ENCODE peak calls at places on chromosomes 4 and X, in four cellular contexts. One of them, this sample, is unnamed.

GRCh38 chrX:136933617-136934145 is 53.2 kb upstream of the RBMX start:
- DNase-seq in right lobe of liver: no peak
- DNase-seq in pancreas: no peak
- DNase-seq in A549: no peak
- DNase-seq in this sample: no peak

GRCh38 chrX:16310326-16310725 is 143.0 kb downstream of the MAGEB17 start:
- DNase-seq in right lobe of liver: no peak
- DNase-seq in pancreas: no peak
- DNase-seq in A549: no peak
- DNase-seq in this sample: no peak

GRCh38 chr4:115030281-115030680 is 83.1 kb downstream of the NDST4 start:
- DNase-seq in right lobe of liver: no peak
- DNase-seq in pancreas: no peak
- DNase-seq in A549: no peak
- DNase-seq in this sample: no peak

GRCh38 chr4:15110120-15110571 is 107.9 kb downstream of the CPEB2 start:
- DNase-seq in right lobe of liver: no peak
- DNase-seq in pancreas: no peak
- DNase-seq in A549: no peak
- DNase-seq in this sample: no peak

GRCh38 chr4:124111922-124112321 is 600.6 kb downstream of the ANKRD50 start:
- DNase-seq in right lobe of liver: no peak
- DNase-seq in pancreas: no peak
- DNase-seq in A549: peak
- DNase-seq in this sample: no peak

GRCh38 chrX:54794004-54794403 is 4.1 kb downstream of the ITIH6 start:
- DNase-seq in right lobe of liver: no peak
- DNase-seq in pancreas: no peak
- DNase-seq in A549: no peak
- DNase-seq in this sample: no peak

GRCh38 chrX:37755073-37755472 is 24.8 kb upstream of the CYBB start:
- DNase-seq in right lobe of liver: no peak
- DNase-seq in pancreas: no peak
- DNase-seq in A549: no peak
- DNase-seq in this sample: no peak

GRCh38 chr4:85459736-85460135 is 15.2 kb upstream of the ARHGAP24 start:
- DNase-seq in right lobe of liver: no peak
- DNase-seq in pancreas: no peak
- DNase-seq in A549: no peak
- DNase-seq in this sample: no peak

GRCh38 chr4:4521069-4521468 is 20.8 kb downstream of the STX18 start:
- DNase-seq in right lobe of liver: no peak
- DNase-seq in pancreas: no peak
- DNase-seq in A549: no peak
- DNase-seq in this sample: no peak

GRCh38 chrX:103742339-103742738 is 31.6 kb downstream of the TMEM31 start:
- DNase-seq in right lobe of liver: no peak
- DNase-seq in pancreas: no peak
- DNase-seq in A549: no peak
- DNase-seq in this sample: no peak

GRCh38 chr4:89800527-89801103 is 36.3 kb downstream of the SNCA start:
- DNase-seq in right lobe of liver: no peak
- DNase-seq in pancreas: no peak
- DNase-seq in A549: no peak
- DNase-seq in this sample: no peak

GRCh38 chr4:14333616-14334015 is 668.7 kb upstream of the CPEB2 start:
- DNase-seq in right lobe of liver: no peak
- DNase-seq in pancreas: no peak
- DNase-seq in A549: no peak
- DNase-seq in this sample: no peak

GRCh38 chrX:97389761-97390192 is 506.1 kb downstream of the RPA4 start:
- DNase-seq in right lobe of liver: no peak
- DNase-seq in pancreas: no peak
- DNase-seq in A549: peak
- DNase-seq in this sample: no peak

GRCh38 chr4:63717384-63717783 is 691.9 kb downstream of the TECRL start:
- DNase-seq in right lobe of liver: no peak
- DNase-seq in pancreas: no peak
- DNase-seq in A549: peak
- DNase-seq in this sample: no peak

GRCh38 chr4:5039800-5040199 is 11.5 kb upstream of the STK32B start:
- DNase-seq in right lobe of liver: no peak
- DNase-seq in pancreas: no peak
- DNase-seq in A549: no peak
- DNase-seq in this sample: no peak

GRCh38 chr4:3497554-3498389 is 34.5 kb downstream of the LRPAP1 start:
- DNase-seq in right lobe of liver: no peak
- DNase-seq in pancreas: peak
- DNase-seq in A549: no peak
- DNase-seq in this sample: no peak

GRCh38 chrX:103878466-103879151 is 46.6 kb upstream of the RAB9B start:
- DNase-seq in right lobe of liver: no peak
- DNase-seq in pancreas: no peak
- DNase-seq in A549: peak
- DNase-seq in this sample: no peak

GRCh38 chr4:153186046-153186728 is 18.1 kb upstream of the TRIM2 start:
- DNase-seq in right lobe of liver: no peak
- DNase-seq in pancreas: no peak
- DNase-seq in A549: no peak
- DNase-seq in this sample: no peak

GRCh38 chrX:131262200-131262599 is 26.9 kb downstream of the IGSF1 start:
- DNase-seq in right lobe of liver: no peak
- DNase-seq in pancreas: no peak
- DNase-seq in A549: no peak
- DNase-seq in this sample: no peak

GRCh38 chr4:122553432-122553831 is 67.4 kb downstream of the IL21 start:
- DNase-seq in right lobe of liver: no peak
- DNase-seq in pancreas: no peak
- DNase-seq in A549: no peak
- DNase-seq in this sample: no peak

GRCh38 chr4:577499-578450 is 1.7 kb upstream of the TMEM271 start:
- DNase-seq in right lobe of liver: no peak
- DNase-seq in pancreas: no peak
- DNase-seq in A549: no peak
- DNase-seq in this sample: no peak

GRCh38 chr4:6687947-6688878 is 5.5 kb upstream of the S100P start:
- DNase-seq in right lobe of liver: no peak
- DNase-seq in pancreas: no peak
- DNase-seq in A549: no peak
- DNase-seq in this sample: no peak

GRCh38 chr4:125200556-125200955 is 114.2 kb upstream of the FAT4 start:
- DNase-seq in right lobe of liver: no peak
- DNase-seq in pancreas: no peak
- DNase-seq in A549: no peak
- DNase-seq in this sample: no peak

GRCh38 chr4:74038161-74039064 is at the start of gene CXCL3:
- DNase-seq in right lobe of liver: peak
- DNase-seq in pancreas: peak
- DNase-seq in A549: peak
- DNase-seq in this sample: no peak

GRCh38 chr4:1012031-1012739 is 759 bp downstream of the FGFRL1 start:
- DNase-seq in right lobe of liver: peak
- DNase-seq in pancreas: no peak
- DNase-seq in A549: peak
- DNase-seq in this sample: no peak

GRCh38 chrX:13373807-13374187 is 53.9 kb upstream of the ATXN3L start:
- DNase-seq in right lobe of liver: no peak
- DNase-seq in pancreas: no peak
- DNase-seq in A549: no peak
- DNase-seq in this sample: no peak

GRCh38 chr4:42357325-42357724 is 40.0 kb upstream of the SHISA3 start:
- DNase-seq in right lobe of liver: no peak
- DNase-seq in pancreas: no peak
- DNase-seq in A549: no peak
- DNase-seq in this sample: no peak

GRCh38 chrX:81003491-81004185 is 194.0 kb upstream of the BRWD3 start:
- DNase-seq in right lobe of liver: no peak
- DNase-seq in pancreas: no peak
- DNase-seq in A549: no peak
- DNase-seq in this sample: no peak

GRCh38 chr4:17633600-17633999 is 19.2 kb downstream of the MED28 start:
- DNase-seq in right lobe of liver: no peak
- DNase-seq in pancreas: no peak
- DNase-seq in A549: no peak
- DNase-seq in this sample: no peak

GRCh38 chr4:7353046-7353790 is 81.5 kb downstream of the PSAPL1 start:
- DNase-seq in right lobe of liver: peak
- DNase-seq in pancreas: peak
- DNase-seq in A549: no peak
- DNase-seq in this sample: no peak

GRCh38 chr4:28287837-28288236 is 1427.2 kb downstream of the STIM2 start:
- DNase-seq in right lobe of liver: no peak
- DNase-seq in pancreas: no peak
- DNase-seq in A549: peak
- DNase-seq in this sample: no peak

GRCh38 chr4:83582289-83582756 is 46.4 kb downstream of the GPAT3 start:
- DNase-seq in right lobe of liver: peak
- DNase-seq in pancreas: peak
- DNase-seq in A549: peak
- DNase-seq in this sample: no peak

GRCh38 chr4:83585982-83586508 is 50.1 kb downstream of the GPAT3 start:
- DNase-seq in right lobe of liver: no peak
- DNase-seq in pancreas: no peak
- DNase-seq in A549: no peak
- DNase-seq in this sample: no peak

GRCh38 chr4:83581411-83582288 is 45.7 kb downstream of the GPAT3 start:
- DNase-seq in right lobe of liver: no peak
- DNase-seq in pancreas: no peak
- DNase-seq in A549: peak
- DNase-seq in this sample: no peak
- H3K27ac ChIP-seq in right lobe of liver: peak
- H3K27ac ChIP-seq in pancreas: no peak
- H3K27ac ChIP-seq in A549: peak
- H3K27ac ChIP-seq in this sample: no peak

GRCh38 chr4:107164962-107165361 is 128.8 kb upstream of the DKK2 start:
- DNase-seq in right lobe of liver: no peak
- DNase-seq in pancreas: no peak
- DNase-seq in A549: no peak
- DNase-seq in this sample: no peak
- H3K27ac ChIP-seq in right lobe of liver: no peak
- H3K27ac ChIP-seq in pancreas: no peak
- H3K27ac ChIP-seq in A549: no peak
- H3K27ac ChIP-seq in this sample: no peak

GRCh38 chrX:1464282-1465131 is 11.8 kb upstream of the ASMTL start:
- DNase-seq in right lobe of liver: no peak
- DNase-seq in pancreas: no peak
- DNase-seq in A549: no peak
- DNase-seq in this sample: no peak

GRCh38 chrX:1466971-1467561 is 14.4 kb upstream of the ASMTL start:
- DNase-seq in right lobe of liver: no peak
- DNase-seq in pancreas: no peak
- DNase-seq in A549: no peak
- DNase-seq in this sample: no peak

GRCh38 chrX:1465261-1466231 is 12.8 kb upstream of the ASMTL start:
- DNase-seq in right lobe of liver: no peak
- DNase-seq in pancreas: no peak
- DNase-seq in A549: no peak
- DNase-seq in this sample: no peak

GRCh38 chrX:1468250-1468772 is 15.6 kb upstream of the ASMTL start:
- DNase-seq in right lobe of liver: no peak
- DNase-seq in pancreas: no peak
- DNase-seq in A549: peak
- DNase-seq in this sample: no peak

GRCh38 chrX:1466232-1466661 is 13.5 kb upstream of the ASMTL start:
- DNase-seq in right lobe of liver: no peak
- DNase-seq in pancreas: no peak
- DNase-seq in A549: no peak
- DNase-seq in this sample: no peak
- H3K27ac ChIP-seq in right lobe of liver: no peak
- H3K27ac ChIP-seq in pancreas: no peak
- H3K27ac ChIP-seq in A549: no peak
- H3K27ac ChIP-seq in this sample: no peak

GRCh38 chr4:170675568-170676262 is 586.0 kb upstream of the AADAT start:
- DNase-seq in right lobe of liver: no peak
- DNase-seq in pancreas: no peak
- DNase-seq in A549: no peak
- DNase-seq in this sample: no peak
- H3K27ac ChIP-seq in right lobe of liver: no peak
- H3K27ac ChIP-seq in pancreas: no peak
- H3K27ac ChIP-seq in A549: no peak
- H3K27ac ChIP-seq in this sample: no peak

GRCh38 chr4:113587156-113587555 is 174.4 kb downstream of the CAMK2D start:
- DNase-seq in right lobe of liver: no peak
- DNase-seq in pancreas: no peak
- DNase-seq in A549: no peak
- DNase-seq in this sample: no peak

GRCh38 chr4:113588895-113589668 is 172.5 kb downstream of the CAMK2D start:
- DNase-seq in right lobe of liver: no peak
- DNase-seq in pancreas: no peak
- DNase-seq in A549: no peak
- DNase-seq in this sample: no peak

GRCh38 chr4:113584407-113585150 is 177.0 kb downstream of the CAMK2D start:
- DNase-seq in right lobe of liver: no peak
- DNase-seq in pancreas: no peak
- DNase-seq in A549: peak
- DNase-seq in this sample: no peak

GRCh38 chr4:113587640-113588275 is 173.8 kb downstream of the CAMK2D start:
- DNase-seq in right lobe of liver: no peak
- DNase-seq in pancreas: no peak
- DNase-seq in A549: no peak
- DNase-seq in this sample: no peak

GRCh38 chr4:113586072-113586471 is 175.5 kb downstream of the CAMK2D start:
- DNase-seq in right lobe of liver: no peak
- DNase-seq in pancreas: no peak
- DNase-seq in A549: no peak
- DNase-seq in this sample: no peak
- H3K27ac ChIP-seq in right lobe of liver: peak
- H3K27ac ChIP-seq in pancreas: no peak
- H3K27ac ChIP-seq in A549: no peak
- H3K27ac ChIP-seq in this sample: no peak

GRCh38 chr4:97142405-97142804 is 1000.9 kb downstream of the STPG2 start:
- DNase-seq in right lobe of liver: no peak
- DNase-seq in pancreas: no peak
- DNase-seq in A549: no peak
- DNase-seq in this sample: no peak
- H3K27ac ChIP-seq in right lobe of liver: no peak
- H3K27ac ChIP-seq in pancreas: no peak
- H3K27ac ChIP-seq in A549: no peak
- H3K27ac ChIP-seq in this sample: no peak

DNA sequence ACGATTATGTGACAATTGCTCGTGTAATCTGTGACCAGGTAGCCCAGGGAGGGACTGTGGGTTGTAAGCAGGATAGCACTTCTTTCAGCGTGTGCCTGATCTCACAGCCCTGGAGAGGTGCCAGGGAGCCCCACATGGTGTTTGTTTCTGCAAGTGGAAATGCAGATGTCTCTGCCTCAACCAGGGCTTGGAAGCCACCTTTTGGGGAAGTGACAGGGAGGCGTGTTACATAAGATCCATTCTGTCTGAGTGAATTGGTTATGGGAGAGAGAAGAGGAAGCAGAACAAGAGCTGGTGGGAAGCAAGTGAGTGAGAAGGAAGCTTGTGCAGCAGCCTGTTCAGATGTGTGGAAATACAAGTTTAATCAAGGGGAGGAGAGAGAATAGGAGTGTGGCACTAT is 104.5 kb upstream of the GATB start:
- DNase-seq in right lobe of liver: peak
- DNase-seq in pancreas: no peak
- DNase-seq in A549: no peak
- DNase-seq in this sample: peak
- H3K27ac ChIP-seq in right lobe of liver: no peak
- H3K27ac ChIP-seq in pancreas: no peak
- H3K27ac ChIP-seq in A549: no peak
- H3K27ac ChIP-seq in this sample: no peak